ENCODE peak calls at places on chromosomes 2 and 18, in nine cellular contexts. One of them, this sample, is unnamed.

GRCh38 chr2:39127973-39128372 is 7.1 kb upstream of the SOS1 start:
- DNase-seq in NCI-H187: no peak
- DNase-seq in left cardiac atrium: no peak
- DNase-seq in BE2C: peak; percentile 54
- DNase-seq in B cell: no peak
- DNase-seq in GF-D8: peak; percentile 19
- DNase-seq in endodermal cell: no peak
- DNase-seq in activated naive CD8-positive, alpha-beta T cell treated with anti-CD3 and anti-CD28 coated beads, Interleukin-2, amount 50 U/mL, for 24 hours: peak; percentile 42
- DNase-seq in HEK293T: no peak
- DNase-seq in this sample: peak; percentile 40

GRCh38 chr2:99701503-99701902 is 211.7 kb upstream of the REV1 start:
- DNase-seq in NCI-H187: no peak
- DNase-seq in left cardiac atrium: no peak
- DNase-seq in BE2C: no peak
- DNase-seq in B cell: no peak
- DNase-seq in GF-D8: no peak
- DNase-seq in endodermal cell: no peak
- DNase-seq in activated naive CD8-positive, alpha-beta T cell treated with anti-CD3 and anti-CD28 coated beads, Interleukin-2, amount 50 U/mL, for 24 hours: no peak
- DNase-seq in HEK293T: no peak
- DNase-seq in this sample: no peak

GRCh38 chr2:162243305-162243693 is at the start of gene FAP:
- DNase-seq in NCI-H187: no peak
- DNase-seq in left cardiac atrium: no peak
- DNase-seq in BE2C: no peak
- DNase-seq in B cell: no peak
- DNase-seq in GF-D8: no peak
- DNase-seq in endodermal cell: no peak
- DNase-seq in activated naive CD8-positive, alpha-beta T cell treated with anti-CD3 and anti-CD28 coated beads, Interleukin-2, amount 50 U/mL, for 24 hours: no peak
- DNase-seq in HEK293T: no peak
- DNase-seq in this sample: peak; percentile 37

GRCh38 chr2:14633451-14634211 is 1.1 kb downstream of the LRATD1 start:
- DNase-seq in NCI-H187: no peak
- DNase-seq in left cardiac atrium: peak; percentile 28
- DNase-seq in BE2C: no peak
- DNase-seq in B cell: peak; percentile 28
- DNase-seq in GF-D8: no peak
- DNase-seq in endodermal cell: peak; percentile 67
- DNase-seq in activated naive CD8-positive, alpha-beta T cell treated with anti-CD3 and anti-CD28 coated beads, Interleukin-2, amount 50 U/mL, for 24 hours: no peak
- DNase-seq in HEK293T: no peak
- DNase-seq in this sample: no peak

GRCh38 chr2:145777297-145777696 is 1257.4 kb upstream of the ZEB2 start:
- DNase-seq in NCI-H187: no peak
- DNase-seq in left cardiac atrium: no peak
- DNase-seq in BE2C: no peak
- DNase-seq in B cell: no peak
- DNase-seq in GF-D8: no peak
- DNase-seq in endodermal cell: no peak
- DNase-seq in activated naive CD8-positive, alpha-beta T cell treated with anti-CD3 and anti-CD28 coated beads, Interleukin-2, amount 50 U/mL, for 24 hours: no peak
- DNase-seq in HEK293T: no peak
- DNase-seq in this sample: no peak

GRCh38 chr2:55885129-55885943 is 38.2 kb downstream of the EFEMP1 start:
- DNase-seq in NCI-H187: no peak
- DNase-seq in left cardiac atrium: no peak
- DNase-seq in BE2C: no peak
- DNase-seq in B cell: no peak
- DNase-seq in GF-D8: no peak
- DNase-seq in endodermal cell: no peak
- DNase-seq in activated naive CD8-positive, alpha-beta T cell treated with anti-CD3 and anti-CD28 coated beads, Interleukin-2, amount 50 U/mL, for 24 hours: no peak
- DNase-seq in HEK293T: no peak
- DNase-seq in this sample: no peak

GRCh38 chr18:44823782-44824181 is 143.1 kb downstream of the SETBP1 start:
- DNase-seq in NCI-H187: no peak
- DNase-seq in left cardiac atrium: no peak
- DNase-seq in BE2C: no peak
- DNase-seq in B cell: no peak
- DNase-seq in GF-D8: no peak
- DNase-seq in endodermal cell: no peak
- DNase-seq in activated naive CD8-positive, alpha-beta T cell treated with anti-CD3 and anti-CD28 coated beads, Interleukin-2, amount 50 U/mL, for 24 hours: no peak
- DNase-seq in HEK293T: no peak
- DNase-seq in this sample: no peak

GRCh38 chr2:10014418-10015190 is 28.7 kb upstream of the KLF11 start:
- DNase-seq in NCI-H187: no peak
- DNase-seq in left cardiac atrium: no peak
- DNase-seq in BE2C: no peak
- DNase-seq in B cell: no peak
- DNase-seq in GF-D8: no peak
- DNase-seq in endodermal cell: no peak
- DNase-seq in activated naive CD8-positive, alpha-beta T cell treated with anti-CD3 and anti-CD28 coated beads, Interleukin-2, amount 50 U/mL, for 24 hours: no peak
- DNase-seq in HEK293T: no peak
- DNase-seq in this sample: no peak

GRCh38 chr2:23009545-23010149 is 375.3 kb upstream of the KLHL29 start:
- DNase-seq in NCI-H187: no peak
- DNase-seq in left cardiac atrium: peak; percentile 30
- DNase-seq in BE2C: no peak
- DNase-seq in B cell: no peak
- DNase-seq in GF-D8: no peak
- DNase-seq in endodermal cell: no peak
- DNase-seq in activated naive CD8-positive, alpha-beta T cell treated with anti-CD3 and anti-CD28 coated beads, Interleukin-2, amount 50 U/mL, for 24 hours: no peak
- DNase-seq in HEK293T: no peak
- DNase-seq in this sample: no peak

GRCh38 chr2:140643761-140644187 is 1487.0 kb downstream of the LRP1B start:
- DNase-seq in NCI-H187: no peak
- DNase-seq in left cardiac atrium: no peak
- DNase-seq in BE2C: no peak
- DNase-seq in B cell: no peak
- DNase-seq in GF-D8: no peak
- DNase-seq in endodermal cell: no peak
- DNase-seq in activated naive CD8-positive, alpha-beta T cell treated with anti-CD3 and anti-CD28 coated beads, Interleukin-2, amount 50 U/mL, for 24 hours: no peak
- DNase-seq in HEK293T: no peak
- DNase-seq in this sample: peak; percentile 44

GRCh38 chr18:616380-616995 is 19.7 kb downstream of the CLUL1 start:
- DNase-seq in NCI-H187: no peak
- DNase-seq in left cardiac atrium: no peak
- DNase-seq in BE2C: no peak
- DNase-seq in B cell: no peak
- DNase-seq in GF-D8: no peak
- DNase-seq in endodermal cell: no peak
- DNase-seq in activated naive CD8-positive, alpha-beta T cell treated with anti-CD3 and anti-CD28 coated beads, Interleukin-2, amount 50 U/mL, for 24 hours: no peak
- DNase-seq in HEK293T: no peak
- DNase-seq in this sample: no peak

GRCh38 chr2:54666741-54667639 is 56.5 kb upstream of the EML6 start:
- DNase-seq in NCI-H187: no peak
- DNase-seq in left cardiac atrium: peak; percentile 55
- DNase-seq in BE2C: no peak
- DNase-seq in B cell: no peak
- DNase-seq in GF-D8: no peak
- DNase-seq in endodermal cell: no peak
- DNase-seq in activated naive CD8-positive, alpha-beta T cell treated with anti-CD3 and anti-CD28 coated beads, Interleukin-2, amount 50 U/mL, for 24 hours: no peak
- DNase-seq in HEK293T: no peak
- DNase-seq in this sample: no peak

GRCh38 chr2:232387451-232388171 is 9.1 kb downstream of the ALPP start:
- DNase-seq in NCI-H187: no peak
- DNase-seq in left cardiac atrium: no peak
- DNase-seq in BE2C: no peak
- DNase-seq in B cell: no peak
- DNase-seq in GF-D8: no peak
- DNase-seq in endodermal cell: peak; percentile 67
- DNase-seq in activated naive CD8-positive, alpha-beta T cell treated with anti-CD3 and anti-CD28 coated beads, Interleukin-2, amount 50 U/mL, for 24 hours: no peak
- DNase-seq in HEK293T: no peak
- DNase-seq in this sample: no peak

GRCh38 chr2:69214898-69215297 is 172.1 kb downstream of the GFPT1 start:
- DNase-seq in NCI-H187: no peak
- DNase-seq in left cardiac atrium: no peak
- DNase-seq in BE2C: peak; percentile 57
- DNase-seq in B cell: no peak
- DNase-seq in GF-D8: no peak
- DNase-seq in endodermal cell: no peak
- DNase-seq in activated naive CD8-positive, alpha-beta T cell treated with anti-CD3 and anti-CD28 coated beads, Interleukin-2, amount 50 U/mL, for 24 hours: no peak
- DNase-seq in HEK293T: no peak
- DNase-seq in this sample: no peak

GRCh38 chr2:30180230-30180629 is 33.4 kb downstream of the YPEL5 start:
- DNase-seq in NCI-H187: no peak
- DNase-seq in left cardiac atrium: peak; percentile 63
- DNase-seq in BE2C: no peak
- DNase-seq in B cell: no peak
- DNase-seq in GF-D8: no peak
- DNase-seq in endodermal cell: no peak
- DNase-seq in activated naive CD8-positive, alpha-beta T cell treated with anti-CD3 and anti-CD28 coated beads, Interleukin-2, amount 50 U/mL, for 24 hours: no peak
- DNase-seq in HEK293T: no peak
- DNase-seq in this sample: no peak

GRCh38 chr2:241035818-241036396 is 37.5 kb downstream of the SNED1 start:
- DNase-seq in NCI-H187: no peak
- DNase-seq in left cardiac atrium: no peak
- DNase-seq in BE2C: no peak
- DNase-seq in B cell: peak; percentile 90
- DNase-seq in GF-D8: no peak
- DNase-seq in endodermal cell: no peak
- DNase-seq in activated naive CD8-positive, alpha-beta T cell treated with anti-CD3 and anti-CD28 coated beads, Interleukin-2, amount 50 U/mL, for 24 hours: no peak
- DNase-seq in HEK293T: no peak
- DNase-seq in this sample: no peak

GRCh38 chr18:37383036-37383788 is 182.4 kb downstream of the CELF4 start:
- DNase-seq in NCI-H187: no peak
- DNase-seq in left cardiac atrium: no peak
- DNase-seq in BE2C: peak; percentile 27
- DNase-seq in B cell: no peak
- DNase-seq in GF-D8: no peak
- DNase-seq in endodermal cell: peak; percentile 74
- DNase-seq in activated naive CD8-positive, alpha-beta T cell treated with anti-CD3 and anti-CD28 coated beads, Interleukin-2, amount 50 U/mL, for 24 hours: no peak
- DNase-seq in HEK293T: no peak
- DNase-seq in this sample: no peak

GRCh38 chr2:132816234-132816633 is 146.2 kb upstream of the LYPD1 start:
- DNase-seq in NCI-H187: no peak
- DNase-seq in left cardiac atrium: no peak
- DNase-seq in BE2C: no peak
- DNase-seq in B cell: no peak
- DNase-seq in GF-D8: no peak
- DNase-seq in endodermal cell: no peak
- DNase-seq in activated naive CD8-positive, alpha-beta T cell treated with anti-CD3 and anti-CD28 coated beads, Interleukin-2, amount 50 U/mL, for 24 hours: no peak
- DNase-seq in HEK293T: no peak
- DNase-seq in this sample: no peak

GRCh38 chr2:101546376-101547058 is 71.6 kb upstream of the RFX8 start:
- DNase-seq in NCI-H187: no peak
- DNase-seq in left cardiac atrium: no peak
- DNase-seq in BE2C: no peak
- DNase-seq in B cell: no peak
- DNase-seq in GF-D8: no peak
- DNase-seq in endodermal cell: no peak
- DNase-seq in activated naive CD8-positive, alpha-beta T cell treated with anti-CD3 and anti-CD28 coated beads, Interleukin-2, amount 50 U/mL, for 24 hours: no peak
- DNase-seq in HEK293T: no peak
- DNase-seq in this sample: no peak

GRCh38 chr2:138084206-138084605 is 119.9 kb downstream of the HNMT start:
- DNase-seq in NCI-H187: no peak
- DNase-seq in left cardiac atrium: no peak
- DNase-seq in BE2C: no peak
- DNase-seq in B cell: no peak
- DNase-seq in GF-D8: no peak
- DNase-seq in endodermal cell: no peak
- DNase-seq in activated naive CD8-positive, alpha-beta T cell treated with anti-CD3 and anti-CD28 coated beads, Interleukin-2, amount 50 U/mL, for 24 hours: no peak
- DNase-seq in HEK293T: no peak
- DNase-seq in this sample: no peak

GRCh38 chr2:240831594-240832204 is 11.7 kb upstream of the KIF1A start:
- DNase-seq in NCI-H187: no peak
- DNase-seq in left cardiac atrium: no peak
- DNase-seq in BE2C: no peak
- DNase-seq in B cell: no peak
- DNase-seq in GF-D8: no peak
- DNase-seq in endodermal cell: peak; percentile 71
- DNase-seq in activated naive CD8-positive, alpha-beta T cell treated with anti-CD3 and anti-CD28 coated beads, Interleukin-2, amount 50 U/mL, for 24 hours: no peak
- DNase-seq in HEK293T: no peak
- DNase-seq in this sample: no peak

GRCh38 chr2:39377226-39377939 is 59.7 kb downstream of the MAP4K3 start:
- DNase-seq in NCI-H187: no peak
- DNase-seq in left cardiac atrium: no peak
- DNase-seq in BE2C: no peak
- DNase-seq in B cell: peak; percentile 38
- DNase-seq in GF-D8: peak; percentile 47
- DNase-seq in endodermal cell: no peak
- DNase-seq in activated naive CD8-positive, alpha-beta T cell treated with anti-CD3 and anti-CD28 coated beads, Interleukin-2, amount 50 U/mL, for 24 hours: peak; percentile 36
- DNase-seq in HEK293T: no peak
- DNase-seq in this sample: no peak

GRCh38 chr2:178776725-178777124 is 30.5 kb downstream of the TTN start:
- DNase-seq in NCI-H187: no peak
- DNase-seq in left cardiac atrium: no peak
- DNase-seq in BE2C: no peak
- DNase-seq in B cell: no peak
- DNase-seq in GF-D8: no peak
- DNase-seq in endodermal cell: no peak
- DNase-seq in activated naive CD8-positive, alpha-beta T cell treated with anti-CD3 and anti-CD28 coated beads, Interleukin-2, amount 50 U/mL, for 24 hours: no peak
- DNase-seq in HEK293T: no peak
- DNase-seq in this sample: no peak

GRCh38 chr18:74796928-74797576 is 199.4 kb downstream of the ZNF407 start:
- DNase-seq in NCI-H187: no peak
- DNase-seq in left cardiac atrium: no peak
- DNase-seq in BE2C: peak; percentile 14
- DNase-seq in B cell: no peak
- DNase-seq in GF-D8: no peak
- DNase-seq in endodermal cell: no peak
- DNase-seq in activated naive CD8-positive, alpha-beta T cell treated with anti-CD3 and anti-CD28 coated beads, Interleukin-2, amount 50 U/mL, for 24 hours: no peak
- DNase-seq in HEK293T: no peak
- DNase-seq in this sample: peak; percentile 12

GRCh38 chr2:190759749-190760213 is 110.9 kb downstream of the NAB1 start:
- DNase-seq in NCI-H187: no peak
- DNase-seq in left cardiac atrium: no peak
- DNase-seq in BE2C: no peak
- DNase-seq in B cell: no peak
- DNase-seq in GF-D8: no peak
- DNase-seq in endodermal cell: no peak
- DNase-seq in activated naive CD8-positive, alpha-beta T cell treated with anti-CD3 and anti-CD28 coated beads, Interleukin-2, amount 50 U/mL, for 24 hours: no peak
- DNase-seq in HEK293T: no peak
- DNase-seq in this sample: no peak

GRCh38 chr18:26190506-26190905 is 35.7 kb upstream of the TAF4B start:
- DNase-seq in NCI-H187: no peak
- DNase-seq in left cardiac atrium: no peak
- DNase-seq in BE2C: no peak
- DNase-seq in B cell: peak; percentile 27
- DNase-seq in GF-D8: no peak
- DNase-seq in endodermal cell: no peak
- DNase-seq in activated naive CD8-positive, alpha-beta T cell treated with anti-CD3 and anti-CD28 coated beads, Interleukin-2, amount 50 U/mL, for 24 hours: peak; percentile 22
- DNase-seq in HEK293T: no peak
- DNase-seq in this sample: no peak

GRCh38 chr2:16756831-16757644 is 91.4 kb upstream of the CYRIA start:
- DNase-seq in NCI-H187: peak; percentile 58
- DNase-seq in left cardiac atrium: peak; percentile 80
- DNase-seq in BE2C: peak; percentile 68
- DNase-seq in B cell: peak; percentile 60
- DNase-seq in GF-D8: no peak
- DNase-seq in endodermal cell: peak; percentile 87
- DNase-seq in activated naive CD8-positive, alpha-beta T cell treated with anti-CD3 and anti-CD28 coated beads, Interleukin-2, amount 50 U/mL, for 24 hours: peak; percentile 71
- DNase-seq in HEK293T: peak; percentile 72
- DNase-seq in this sample: peak; percentile 96

GRCh38 chr18:63480892-63481291 is 4.1 kb downstream of the SERPINB5 start:
- DNase-seq in NCI-H187: no peak
- DNase-seq in left cardiac atrium: no peak
- DNase-seq in BE2C: no peak
- DNase-seq in B cell: no peak
- DNase-seq in GF-D8: no peak
- DNase-seq in endodermal cell: no peak
- DNase-seq in activated naive CD8-positive, alpha-beta T cell treated with anti-CD3 and anti-CD28 coated beads, Interleukin-2, amount 50 U/mL, for 24 hours: no peak
- DNase-seq in HEK293T: no peak
- DNase-seq in this sample: no peak

GRCh38 chr2:120066708-120067547 is 54.1 kb downstream of the EPB41L5 start:
- DNase-seq in NCI-H187: peak; percentile 3
- DNase-seq in left cardiac atrium: no peak
- DNase-seq in BE2C: no peak
- DNase-seq in B cell: no peak
- DNase-seq in GF-D8: no peak
- DNase-seq in endodermal cell: no peak
- DNase-seq in activated naive CD8-positive, alpha-beta T cell treated with anti-CD3 and anti-CD28 coated beads, Interleukin-2, amount 50 U/mL, for 24 hours: no peak
- DNase-seq in HEK293T: no peak
- DNase-seq in this sample: no peak

GRCh38 chr2:96815326-96816126 is 542 bp upstream of the CNNM3 start:
- DNase-seq in NCI-H187: no peak
- DNase-seq in left cardiac atrium: no peak
- DNase-seq in BE2C: no peak
- DNase-seq in B cell: peak; percentile 57
- DNase-seq in GF-D8: no peak
- DNase-seq in endodermal cell: peak; percentile 63
- DNase-seq in activated naive CD8-positive, alpha-beta T cell treated with anti-CD3 and anti-CD28 coated beads, Interleukin-2, amount 50 U/mL, for 24 hours: peak; percentile 29
- DNase-seq in HEK293T: peak; percentile 41
- DNase-seq in this sample: no peak

GRCh38 chr2:68835636-68836035 is 35.6 kb downstream of the BMP10 start:
- DNase-seq in NCI-H187: no peak
- DNase-seq in left cardiac atrium: no peak
- DNase-seq in BE2C: no peak
- DNase-seq in B cell: peak; percentile 31
- DNase-seq in GF-D8: peak; percentile 37
- DNase-seq in endodermal cell: no peak
- DNase-seq in activated naive CD8-positive, alpha-beta T cell treated with anti-CD3 and anti-CD28 coated beads, Interleukin-2, amount 50 U/mL, for 24 hours: no peak
- DNase-seq in HEK293T: no peak
- DNase-seq in this sample: no peak

This sample was measured in SJCRH30.